ENCODE peak calls at places on chromosome 11, in eight cellular contexts. I, M, E, A, F, S, K and L are unnamed samples.

GRCh38 chr11:2931771-2932738 is 2.8 kb upstream of the PHLDA2 start:
- DNase-seq in I (peak), M (peak), E (no peak), A (no peak), F (no peak), S (no peak), K (no peak), L (no peak)

GRCh38 chr11:94297967-94298576 is 6.3 kb upstream of the IZUMO1R start:
- DNase-seq in I (no peak), M (no peak), E (no peak), A (no peak), F (no peak), S (no peak), K (peak), L (no peak)

GRCh38 chr11:64001552-64002427 is 15.6 kb downstream of the OTUB1 start:
- DNase-seq in I (no peak), M (no peak), E (no peak), A (no peak), F (no peak), S (no peak), K (no peak), L (no peak)

GRCh38 chr11:45669146-45669545 is 3.7 kb upstream of the CHST1 start:
- DNase-seq in I (no peak), M (no peak), E (no peak), A (no peak), F (no peak), S (no peak), K (no peak), L (no peak)

GRCh38 chr11:112238041-112238440 is 11.8 kb downstream of the PTS start:
- DNase-seq in I (no peak), M (no peak), E (no peak), A (no peak), F (no peak), S (no peak), K (no peak), L (no peak)

GRCh38 chr11:111419181-111419580 is 40.1 kb upstream of the POU2AF1 start:
- DNase-seq in I (no peak), M (no peak), E (no peak), A (no peak), F (no peak), S (no peak), K (no peak), L (no peak)

GRCh38 chr11:89436071-89436470 is 55.1 kb downstream of the NOX4 start:
- DNase-seq in I (no peak), M (no peak), E (no peak), A (no peak), F (no peak), S (peak), K (no peak), L (no peak)

GRCh38 chr11:30774451-30774850 is 188.3 kb upstream of the MPPED2 start:
- DNase-seq in I (no peak), M (no peak), E (no peak), A (no peak), F (no peak), S (no peak), K (no peak), L (no peak)

GRCh38 chr11:120198787-120199469 is 11.9 kb upstream of the OAF start:
- DNase-seq in I (no peak), M (no peak), E (no peak), A (no peak), F (no peak), S (no peak), K (no peak), L (no peak)

GRCh38 chr11:71999360-71999759 is 651 bp downstream of the IL18BP start:
- DNase-seq in I (no peak), M (no peak), E (no peak), A (no peak), F (no peak), S (peak), K (no peak), L (no peak)

GRCh38 chr11:12238420-12238819 is 128.0 kb downstream of the MICAL2 start:
- DNase-seq in I (no peak), M (no peak), E (no peak), A (no peak), F (no peak), S (no peak), K (no peak), L (no peak)

GRCh38 chr11:30471244-30471643 is 114.9 kb downstream of the MPPED2 start:
- DNase-seq in I (no peak), M (no peak), E (no peak), A (no peak), F (no peak), S (no peak), K (no peak), L (no peak)

GRCh38 chr11:94855666-94856065 is 87.5 kb downstream of the AMOTL1 start:
- DNase-seq in I (no peak), M (no peak), E (no peak), A (no peak), F (no peak), S (no peak), K (no peak), L (no peak)

GRCh38 chr11:107849791-107850190 is 8.8 kb downstream of the SLC35F2 start:
- DNase-seq in I (no peak), M (no peak), E (no peak), A (no peak), F (no peak), S (no peak), K (no peak), L (no peak)

GRCh38 chr11:4095509-4096230 is 1.1 kb downstream of the RRM1 start:
- DNase-seq in I (no peak), M (no peak), E (no peak), A (peak), F (no peak), S (peak), K (no peak), L (no peak)

GRCh38 chr11:117230286-117230961 is 1.4 kb downstream of the PCSK7 start:
- DNase-seq in I (peak), M (no peak), E (no peak), A (peak), F (no peak), S (peak), K (no peak), L (peak)